ENCODE peak calls at places on chromosomes 5 and 9, in five cellular contexts. X is HCT116, P is GM23338, M is A549, W is HepG2. K is an unnamed sample.

GRCh38 chr5:60521379-60522298 is 178.3 kb downstream of the DEPDC1B start:
- DNase-seq in X (no peak), P (no peak), M (no peak), W (no peak), K (no peak)

GRCh38 chr5:167208911-167209310 is 1082.5 kb upstream of the WWC1 start:
- DNase-seq in X (no peak), P (peak), M (no peak), W (no peak), K (no peak)

GRCh38 chr9:7336356-7337075 is 463.1 kb downstream of the DMAC1 start:
- DNase-seq in X (no peak), P (no peak), M (no peak), W (no peak), K (no peak)

GRCh38 chr9:69122391-69123141 is 51.5 kb upstream of the TJP2 start:
- DNase-seq in X (peak), P (peak), M (peak), W (peak), K (no peak)

GRCh38 chr5:114176356-114176755 is 185.5 kb upstream of the KCNN2 start:
- DNase-seq in X (no peak), P (no peak), M (no peak), W (no peak), K (no peak)

GRCh38 chr5:39588176-39588575 is 163.4 kb upstream of the DAB2 start:
- DNase-seq in X (no peak), P (no peak), M (no peak), W (no peak), K (no peak)

GRCh38 chr9:36763778-36764177 is 191.1 kb downstream of the MELK start:
- DNase-seq in X (no peak), P (no peak), M (no peak), W (no peak), K (no peak)

GRCh38 chr5:18699681-18700080 is 1065.4 kb downstream of the TAF11L14 start:
- DNase-seq in X (no peak), P (no peak), M (no peak), W (no peak), K (no peak)

GRCh38 chr5:73295447-73295846 is 122.5 kb downstream of the TMEM174 start:
- DNase-seq in X (no peak), P (no peak), M (no peak), W (no peak), K (no peak)

GRCh38 chr5:154162475-154163217 is 27.9 kb upstream of the GALNT10 start:
- DNase-seq in X (no peak), P (no peak), M (no peak), W (no peak), K (no peak)

GRCh38 chr5:131735393-131735792 is 61.4 kb downstream of the FNIP1 start:
- DNase-seq in X (no peak), P (no peak), M (no peak), W (no peak), K (no peak)

GRCh38 chr5:92401492-92401891 is 1018.4 kb upstream of the ARRDC3 start:
- DNase-seq in X (no peak), P (peak), M (no peak), W (no peak), K (no peak)

DNA sequence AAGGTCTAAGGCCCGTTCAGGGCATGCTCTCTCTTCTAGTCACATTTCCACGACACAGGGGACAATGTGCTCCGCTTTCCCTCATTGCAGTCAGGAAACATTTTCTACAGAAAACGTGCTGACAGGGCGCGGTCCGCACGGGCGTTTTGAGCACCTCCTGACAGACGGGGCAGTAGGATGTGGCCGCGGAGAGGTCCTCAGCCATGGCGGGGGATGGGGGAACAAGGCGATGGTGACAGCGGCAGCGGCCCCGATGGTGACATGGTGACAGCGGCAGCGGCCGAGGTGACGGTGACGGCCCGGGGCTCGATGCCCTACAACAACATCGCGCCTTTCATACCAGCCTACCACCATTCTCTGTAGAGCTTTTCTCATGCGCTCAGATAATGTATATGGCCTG is 4.1 kb downstream of the PLPP1 start:
- DNase-seq in X (no peak), P (peak), M (no peak), W (no peak), K (no peak)
- TF ChIP-seq REST in X (no peak), P (no peak), M (no peak), W (no peak), K (no peak)

DNA sequence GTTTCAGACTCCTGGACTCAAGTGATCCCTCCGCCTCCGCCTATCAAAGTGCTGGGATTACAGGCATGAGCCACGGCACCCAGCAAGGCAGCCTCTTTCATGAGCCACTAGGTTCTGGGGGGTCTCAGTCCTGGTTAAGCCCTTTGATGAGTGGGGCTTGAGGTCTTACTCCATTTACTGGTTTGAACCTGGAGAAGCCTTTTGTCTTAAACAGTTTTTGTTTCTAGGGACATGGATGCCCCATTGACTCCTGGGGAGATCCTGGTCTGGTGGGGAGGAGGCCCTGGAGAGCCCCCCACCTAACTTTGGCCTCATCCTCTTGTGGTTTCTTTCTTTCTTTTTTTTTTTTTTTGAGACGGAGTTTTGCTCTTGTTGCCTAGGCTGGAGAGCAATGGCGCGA is 6.7 kb downstream of the PRRC2B start:
- DNase-seq in X (no peak), P (no peak), M (no peak), W (no peak), K (no peak)
- H3K4me2 ChIP-seq in X (no peak), P (peak), M (no peak), W (no peak), K (no peak)

DNA sequence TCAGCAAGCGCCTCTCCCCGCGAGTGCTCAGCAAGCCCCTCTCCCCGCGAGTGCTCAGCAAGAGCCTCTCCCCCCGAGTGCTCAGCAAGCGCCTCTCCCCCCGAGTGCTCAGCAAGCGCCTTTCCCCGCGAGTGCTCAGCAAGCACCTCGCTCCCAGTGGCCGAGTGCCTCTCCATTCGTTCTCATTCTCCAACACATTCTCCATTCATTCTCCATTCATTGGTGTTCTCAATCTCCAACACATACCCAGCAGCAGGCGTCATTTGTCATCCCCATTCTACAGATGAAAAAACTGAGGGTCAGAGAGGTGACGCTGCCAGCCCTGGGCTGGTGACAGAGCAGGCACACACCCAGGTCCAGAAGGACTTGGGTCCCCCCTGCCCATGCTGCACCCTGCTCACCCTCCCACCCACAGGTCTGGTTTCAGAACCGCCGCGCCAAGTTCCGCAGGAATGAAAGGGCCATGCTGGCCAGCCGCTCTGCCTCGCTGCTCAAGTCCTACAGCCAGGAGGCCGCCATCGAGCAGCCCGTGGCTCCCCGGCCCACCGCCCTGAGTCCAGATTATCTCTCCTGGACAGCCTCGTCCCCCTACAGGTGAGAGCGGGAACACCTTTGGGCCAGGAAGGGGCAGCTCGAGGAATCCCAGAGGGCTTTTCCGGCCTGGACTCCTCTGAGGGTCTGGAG is 32.5 kb downstream of the PTGES start:
- DNase-seq in X (no peak), P (peak), M (peak), W (peak), K (peak)
- TF ChIP-seq REST in X (no peak), P (no peak), M (no peak), W (no peak), K (no peak)

DNA sequence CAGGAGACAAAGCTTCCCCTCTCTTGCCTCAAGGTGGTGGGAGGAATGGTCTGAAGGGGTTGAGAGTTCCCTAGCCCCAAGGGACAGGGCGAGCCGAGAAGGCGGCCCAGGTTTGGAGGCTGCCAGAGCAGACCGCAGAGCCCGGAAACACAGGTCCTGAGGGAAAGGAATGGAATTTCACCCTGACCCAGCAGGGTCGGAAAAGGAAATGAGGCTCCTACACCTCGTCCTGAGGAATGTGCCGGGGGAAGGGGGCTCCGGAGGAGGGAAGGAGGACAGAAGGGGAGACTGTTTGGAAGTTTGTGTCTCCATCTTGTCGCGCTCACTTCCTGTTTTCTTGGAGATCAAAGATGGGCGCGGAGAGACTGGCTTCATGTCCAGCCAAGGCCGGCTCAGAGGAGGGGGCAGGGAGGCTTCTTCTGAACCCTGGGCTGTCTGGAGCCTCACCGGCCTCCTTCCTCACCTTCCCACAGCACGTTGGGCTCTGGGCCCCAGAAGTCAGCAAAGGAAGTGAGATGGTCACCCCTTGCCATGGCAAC is 9.6 kb downstream of the ENG start:
- DNase-seq in X (no peak), P (peak), M (no peak), W (no peak), K (no peak)
- H3K4me2 ChIP-seq in X (no peak), P (peak), M (no peak), W (no peak), K (no peak)

GRCh38 chr5:4189317-4189716 is 593.7 kb downstream of the IRX1 start:
- DNase-seq in X (no peak), P (no peak), M (no peak), W (no peak), K (no peak)
- TF ChIP-seq REST in X (no peak), P (no peak), M (no peak), W (no peak), K (no peak)

DNA sequence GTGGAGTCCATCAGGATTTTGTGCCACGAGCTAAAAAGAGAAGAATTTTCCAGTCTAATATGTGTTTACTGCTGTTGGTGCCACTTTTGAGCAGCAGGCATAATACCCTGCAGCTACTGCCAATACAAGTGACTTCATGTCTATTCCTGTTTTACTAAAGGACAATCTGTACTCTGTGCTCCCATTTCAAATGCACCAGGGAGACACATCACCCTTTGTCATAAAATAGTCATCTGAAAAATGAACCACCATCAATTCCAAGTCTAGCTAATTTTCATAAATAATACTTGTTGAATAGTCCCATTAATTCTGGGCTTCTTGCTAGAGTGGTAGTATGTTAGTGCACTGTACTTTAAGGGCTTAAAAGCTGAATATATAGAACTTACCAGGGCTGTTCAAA is 8.9 kb upstream of the PKD2L2 start:
- DNase-seq in X (no peak), P (no peak), M (no peak), W (no peak), K (no peak)
- H3K4me2 ChIP-seq in X (no peak), P (no peak), M (no peak), W (no peak), K (no peak)

DNA sequence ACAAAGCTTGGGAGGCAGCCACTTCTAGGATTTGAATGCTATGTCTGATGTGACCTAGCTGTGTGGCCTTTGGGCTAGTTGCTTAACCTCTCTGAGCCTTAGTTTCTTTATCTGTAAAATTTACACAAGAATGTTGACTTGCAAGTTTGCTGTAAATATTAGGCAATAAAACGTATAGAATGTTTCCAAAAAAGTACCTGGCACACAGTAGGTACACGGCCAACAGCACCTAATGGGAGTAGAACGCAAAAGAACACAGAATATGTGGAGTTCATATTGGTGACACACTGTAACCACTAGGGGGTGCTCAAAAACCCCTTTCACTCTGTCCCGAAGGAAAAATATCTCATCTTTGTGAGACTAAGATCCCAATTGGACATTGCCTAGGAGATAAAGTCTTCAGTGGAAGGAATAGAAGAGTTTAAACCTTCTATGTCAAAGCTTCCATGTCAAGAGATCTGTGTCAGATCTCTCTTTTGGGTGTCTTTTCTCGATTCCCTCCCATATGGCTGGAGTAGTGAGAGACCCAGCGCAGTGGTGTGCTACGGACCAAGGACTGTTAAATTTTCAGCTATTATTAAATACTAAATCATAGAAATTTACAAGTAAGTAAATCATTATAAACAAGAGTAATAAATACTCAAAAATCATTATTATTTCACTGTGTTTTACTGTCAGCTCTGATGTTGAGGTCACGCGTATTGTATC is 145.4 kb upstream of the RAD23B start:
- DNase-seq in X (peak), P (peak), M (peak), W (peak), K (peak)
- TF ChIP-seq REST in X (no peak), P (no peak), M (no peak), W (no peak), K (no peak)

DNA sequence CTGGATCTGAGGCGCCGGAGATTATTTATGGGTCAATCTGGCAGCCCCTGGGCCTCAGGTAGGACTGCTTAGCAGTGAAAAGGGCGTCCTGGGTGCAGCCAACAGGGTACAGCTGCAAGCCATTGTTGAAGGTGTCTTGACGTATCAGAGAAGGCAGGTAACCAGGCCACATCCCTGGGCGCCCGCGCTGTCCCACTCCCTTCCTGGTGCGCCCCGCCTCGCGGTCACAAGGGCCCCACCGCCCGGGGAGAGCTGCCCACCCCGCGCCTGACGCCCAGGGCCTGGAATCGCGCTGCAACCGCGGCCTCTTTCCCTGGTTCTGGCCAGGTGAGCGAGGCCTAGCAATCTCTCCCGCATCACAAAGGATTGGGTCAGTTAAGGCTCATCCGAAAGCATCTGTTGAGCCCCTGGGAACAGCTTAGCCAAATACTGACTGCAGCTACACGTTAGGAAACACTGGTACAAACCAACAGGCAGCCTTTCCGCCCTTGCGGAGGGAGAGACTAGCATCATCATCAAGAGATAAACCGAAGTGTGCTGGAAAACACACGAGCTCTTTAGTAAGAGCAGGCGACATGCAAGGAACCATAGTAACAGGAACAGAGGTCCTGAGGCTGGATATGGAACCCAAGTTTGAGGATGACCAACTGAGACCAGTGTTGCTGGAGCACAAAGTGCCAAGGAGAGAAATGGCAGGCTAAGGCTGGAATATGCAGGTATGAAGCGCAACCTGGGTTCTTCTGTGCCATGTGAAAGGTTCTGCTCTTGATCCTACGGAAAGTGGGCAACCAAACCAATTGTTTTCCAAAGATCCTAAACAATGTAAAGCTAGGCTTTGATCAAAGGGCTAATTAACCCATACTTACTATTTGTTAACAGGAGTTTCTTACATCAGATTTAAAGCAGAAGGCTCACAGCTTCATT is 3.5 kb downstream of the RPS23 start:
- DNase-seq in X (no peak), P (peak), M (no peak), W (no peak), K (peak)
- H3K4me2 ChIP-seq in X (no peak), P (peak), M (no peak), W (no peak), K (no peak)

K was measured in SK-N-SH.